ENCODE peak calls at places on chromosome 10, in five cellular contexts. One of them, this sample, is unnamed.
A peak's percentile ranks its signal among the peaks of the same experiment; 100 is the strongest.

GRCh38 chr10:105188737-105189463 is 547.8 kb downstream of the SORCS3 start:
- DNase-seq in mesendoderm: peak; percentile 37
- DNase-seq in AG04450: no peak
- DNase-seq in stimulated activated CD4-positive, alpha-beta T cell treated with anti-CD3 and anti-CD28 coated beads, Interleukin-4, amount 100 ng/mL, for 1 hour: no peak
- DNase-seq in GM19239: no peak
- DNase-seq in this sample: no peak

GRCh38 chr10:122850705-122851640 is 5.3 kb upstream of the CUZD1 start:
- DNase-seq in AG04450: no peak
- DNase-seq in mesendoderm: peak; percentile 40
- DNase-seq in stimulated activated CD4-positive, alpha-beta T cell treated with anti-CD3 and anti-CD28 coated beads, Interleukin-4, amount 100 ng/mL, for 1 hour: no peak
- DNase-seq in GM19239: no peak
- DNase-seq in this sample: no peak

GRCh38 chr10:77077546-77077945 is 560.1 kb downstream of the KCNMA1 start:
- DNase-seq in mesendoderm: no peak
- DNase-seq in GM19239: no peak
- DNase-seq in stimulated activated CD4-positive, alpha-beta T cell treated with anti-CD3 and anti-CD28 coated beads, Interleukin-4, amount 100 ng/mL, for 1 hour: no peak
- DNase-seq in AG04450: no peak
- DNase-seq in this sample: no peak

GRCh38 chr10:75569506-75569905 is 138.1 kb downstream of the LRMDA start:
- DNase-seq in mesendoderm: no peak
- DNase-seq in AG04450: no peak
- DNase-seq in stimulated activated CD4-positive, alpha-beta T cell treated with anti-CD3 and anti-CD28 coated beads, Interleukin-4, amount 100 ng/mL, for 1 hour: no peak
- DNase-seq in GM19239: no peak
- DNase-seq in this sample: no peak

GRCh38 chr10:132899054-132899750 is 43.2 kb downstream of the CFAP46 start:
- DNase-seq in GM19239: no peak
- DNase-seq in mesendoderm: no peak
- DNase-seq in AG04450: no peak
- DNase-seq in stimulated activated CD4-positive, alpha-beta T cell treated with anti-CD3 and anti-CD28 coated beads, Interleukin-4, amount 100 ng/mL, for 1 hour: no peak
- DNase-seq in this sample: no peak

GRCh38 chr10:94630017-94630688 is 53.4 kb upstream of the CYP2C18 start:
- DNase-seq in mesendoderm: peak; percentile 48
- DNase-seq in GM19239: no peak
- DNase-seq in stimulated activated CD4-positive, alpha-beta T cell treated with anti-CD3 and anti-CD28 coated beads, Interleukin-4, amount 100 ng/mL, for 1 hour: no peak
- DNase-seq in AG04450: peak; percentile 1
- DNase-seq in this sample: no peak

GRCh38 chr10:31770307-31770902 is 158.2 kb downstream of the ARHGAP12 start:
- DNase-seq in stimulated activated CD4-positive, alpha-beta T cell treated with anti-CD3 and anti-CD28 coated beads, Interleukin-4, amount 100 ng/mL, for 1 hour: peak; percentile 70
- DNase-seq in mesendoderm: no peak
- DNase-seq in GM19239: peak; percentile 55
- DNase-seq in AG04450: no peak
- DNase-seq in this sample: no peak

GRCh38 chr10:127195041-127195506 is 1.3 kb downstream of the INSYN2A start:
- DNase-seq in GM19239: no peak
- DNase-seq in stimulated activated CD4-positive, alpha-beta T cell treated with anti-CD3 and anti-CD28 coated beads, Interleukin-4, amount 100 ng/mL, for 1 hour: no peak
- DNase-seq in AG04450: no peak
- DNase-seq in mesendoderm: peak; percentile 66
- DNase-seq in this sample: no peak

GRCh38 chr10:124293641-124294449 is 124.9 kb downstream of the OAT start:
- DNase-seq in stimulated activated CD4-positive, alpha-beta T cell treated with anti-CD3 and anti-CD28 coated beads, Interleukin-4, amount 100 ng/mL, for 1 hour: no peak
- DNase-seq in AG04450: no peak
- DNase-seq in mesendoderm: no peak
- DNase-seq in GM19239: no peak
- DNase-seq in this sample: no peak

GRCh38 chr10:33163941-33164824 is 170.3 kb downstream of the NRP1 start:
- DNase-seq in mesendoderm: peak; percentile 58
- DNase-seq in stimulated activated CD4-positive, alpha-beta T cell treated with anti-CD3 and anti-CD28 coated beads, Interleukin-4, amount 100 ng/mL, for 1 hour: no peak
- DNase-seq in AG04450: no peak
- DNase-seq in GM19239: no peak
- DNase-seq in this sample: no peak

GRCh38 chr10:79112898-79113431 is 44.2 kb downstream of the ZMIZ1 start:
- DNase-seq in GM19239: no peak
- DNase-seq in AG04450: no peak
- DNase-seq in mesendoderm: no peak
- DNase-seq in stimulated activated CD4-positive, alpha-beta T cell treated with anti-CD3 and anti-CD28 coated beads, Interleukin-4, amount 100 ng/mL, for 1 hour: no peak
- DNase-seq in this sample: no peak

This sample was measured in brain pericyte.